ENCODE peak calls at places on chromosomes 11 and 22, in four cellular contexts. D is A549, C is posterior cingulate gyrus, M is iris pigment epithelial cell. G is an unnamed sample.

GRCh38 chr11:79249341-79249993 is 191.4 kb downstream of the TENM4 start:
- DNase-seq in C (no peak), D (no peak), M (peak), G (no peak)

GRCh38 chr11:83401506-83402225 is 115.5 kb upstream of the CCDC90B start:
- DNase-seq in C (no peak), D (no peak), M (no peak), G (no peak)

GRCh38 chr11:21514298-21514697 is 678.6 kb upstream of the ANO5 start:
- DNase-seq in M (no peak), C (no peak), D (no peak), G (no peak)

GRCh38 chr11:111870887-111871692 is at the start of gene ALG9:
- DNase-seq in D (peak), M (peak), C (peak), G (peak)

GRCh38 chr11:7576671-7577225 is 62.9 kb downstream of the PPFIBP2 start:
- DNase-seq in D (no peak), M (no peak), C (no peak), G (no peak)

GRCh38 chr11:126547161-126547560 is 191.7 kb downstream of the ST3GAL4 start:
- DNase-seq in M (peak), D (no peak), C (no peak), G (peak)

GRCh38 chr22:17483670-17484372 is 79.5 kb upstream of the SLC25A18 start:
- DNase-seq in C (no peak), D (no peak), M (peak), G (no peak)

GRCh38 chr11:66268953-66269906 is 791 bp downstream of the RAB1B start:
- DNase-seq in M (peak), D (peak), C (peak), G (peak)

GRCh38 chr22:32587449-32587848 is 112.8 kb downstream of the FBXO7 start:
- DNase-seq in D (no peak), M (no peak), C (no peak), G (no peak)

GRCh38 chr11:1102996-1103395 is 28.3 kb downstream of the MUC2 start:
- DNase-seq in D (no peak), M (no peak), C (peak), G (no peak)

GRCh38 chr11:32310218-32310601 is 125.1 kb downstream of the WT1 start:
- DNase-seq in C (no peak), D (no peak), M (peak), G (no peak)

G was measured in HTR-8/SVneo.